ENCODE peak calls at places on chromosome 9, in four cellular contexts. N is CD4-positive, alpha-beta T cell; C is A549; M is SIG-M5. U is an unnamed sample.

GRCh38 chr9:125434986-125435775 is 173.6 kb downstream of the GAPVD1 start:
- DNase-seq in N (no peak), C (no peak), M (no peak), U (no peak)

GRCh38 chr9:4680750-4681149 is 1.4 kb downstream of the CDC37L1 start:
- DNase-seq in N (no peak), C (no peak), M (no peak), U (no peak)

GRCh38 chr9:134965851-134966250 is 48.1 kb upstream of the FCN1 start:
- DNase-seq in N (no peak), C (no peak), M (no peak), U (no peak)

GRCh38 chr9:68702493-68702892 is 2.5 kb upstream of the PIP5K1B start:
- DNase-seq in N (no peak), C (no peak), M (no peak), U (no peak)

GRCh38 chr9:116504893-116505480 is 182.1 kb upstream of the TRIM32 start:
- DNase-seq in N (no peak), C (no peak), M (no peak), U (no peak)

GRCh38 chr9:72585737-72586136 is 64.3 kb downstream of the TMC1 start:
- DNase-seq in N (no peak), C (no peak), M (peak), U (no peak)

GRCh38 chr9:14466429-14466818 is 152.5 kb upstream of the NFIB start:
- DNase-seq in N (no peak), C (no peak), M (no peak), U (no peak)

GRCh38 chr9:98913044-98913443 is 30.7 kb upstream of the COL15A1 start:
- DNase-seq in N (no peak), C (no peak), M (no peak), U (no peak)

GRCh38 chr9:133604214-133604613 is 5.0 kb downstream of the FAM163B start:
- DNase-seq in N (no peak), C (no peak), M (no peak), U (no peak)

GRCh38 chr9:85223506-85224108 is 518.1 kb downstream of the AGTPBP1 start:
- DNase-seq in N (no peak), C (no peak), M (no peak), U (peak)

GRCh38 chr9:70883056-70883455 is 238.4 kb downstream of the TRPM3 start:
- DNase-seq in N (no peak), C (no peak), M (no peak), U (peak)

GRCh38 chr9:98798254-98798653 is 1.9 kb upstream of the ANKS6 start:
- DNase-seq in N (no peak), C (no peak), M (no peak), U (no peak)

GRCh38 chr9:37209431-37210386 is 89.3 kb downstream of the ZCCHC7 start:
- DNase-seq in N (no peak), C (no peak), M (no peak), U (no peak)

GRCh38 chr9:110975969-110976368 is 62.3 kb downstream of the LPAR1 start:
- DNase-seq in N (no peak), C (no peak), M (no peak), U (no peak)

GRCh38 chr9:12739014-12739413 is 35.8 kb upstream of the LURAP1L start:
- DNase-seq in N (no peak), C (no peak), M (no peak), U (no peak)

GRCh38 chr9:14846871-14847311 is 63.3 kb downstream of the FREM1 start:
- DNase-seq in N (peak), C (peak), M (no peak), U (peak)

GRCh38 chr9:109742759-109743388 is 37.1 kb upstream of the PALM2AKAP2 start:
- DNase-seq in N (no peak), C (no peak), M (no peak), U (no peak)

GRCh38 chr9:34540826-34541225 is 18.0 kb upstream of the ENHO start:
- DNase-seq in N (no peak), C (no peak), M (no peak), U (peak)

GRCh38 chr9:70609542-70610286 is 195.3 kb upstream of the KLF9 start:
- DNase-seq in N (no peak), C (no peak), M (no peak), U (peak)

GRCh38 chr9:127561491-127562270 is 50.4 kb upstream of the STXBP1 start:
- DNase-seq in N (no peak), C (peak), M (peak), U (peak)

GRCh38 chr9:27125030-27125429 is 16.0 kb downstream of the TEK start:
- DNase-seq in N (no peak), C (peak), M (no peak), U (peak)

GRCh38 chr9:72592501-72593403 is 71.3 kb downstream of the TMC1 start:
- DNase-seq in N (no peak), C (peak), M (no peak), U (peak)

GRCh38 chr9:79796411-79796810 is 224.6 kb downstream of the TLE4 start:
- DNase-seq in N (no peak), C (no peak), M (no peak), U (no peak)

GRCh38 chr9:124453586-124454191 is 3.4 kb downstream of the ADGRD2 start:
- DNase-seq in N (no peak), C (peak), M (no peak), U (no peak)

GRCh38 chr9:77910216-77910615 is 121.4 kb downstream of the GNAQ start:
- DNase-seq in N (no peak), C (no peak), M (no peak), U (no peak)

GRCh38 chr9:137079401-137079787 is 2.1 kb downstream of the UAP1L1 start:
- DNase-seq in N (no peak), C (no peak), M (no peak), U (no peak)

GRCh38 chr9:83986765-83987401 is 6.3 kb downstream of the RMI1 start:
- DNase-seq in N (no peak), C (no peak), M (no peak), U (no peak)

GRCh38 chr9:13266172-13266571 is 13.3 kb downstream of the MPDZ start:
- DNase-seq in N (no peak), C (no peak), M (no peak), U (no peak)

GRCh38 chr9:106535439-106535838 is 327.5 kb upstream of the ZNF462 start:
- DNase-seq in N (no peak), C (no peak), M (no peak), U (no peak)

GRCh38 chr9:128159073-128159783 is 837 bp upstream of the BBLN start:
- DNase-seq in N (peak), C (no peak), M (no peak), U (no peak)

GRCh38 chr9:95181226-95181818 is 136.2 kb downstream of the FANCC start:
- DNase-seq in N (no peak), C (peak), M (no peak), U (no peak)

GRCh38 chr9:128082173-128082572 is 14.1 kb downstream of the SLC25A25 start:
- DNase-seq in N (no peak), C (no peak), M (no peak), U (no peak)

GRCh38 chr9:96020822-96021615 is 145.5 kb downstream of the ERCC6L2 start:
- DNase-seq in N (no peak), C (no peak), M (no peak), U (no peak)

U was measured in H54.